ENCODE peak calls at places on chromosomes 2 and 18, in six cellular contexts. One of them, this sample, is unnamed.

GRCh38 chr2:108621087-108621559 is 86.9 kb downstream of the LIMS1 start:
- DNase-seq in ovary: no peak
- DNase-seq in stomach: peak
- DNase-seq in upper lobe of left lung: no peak
- DNase-seq in transverse colon: peak
- DNase-seq in A549: no peak
- DNase-seq in this sample: no peak

GRCh38 chr2:110804915-110805314 is 72.5 kb downstream of the ACOXL start:
- DNase-seq in ovary: no peak
- DNase-seq in transverse colon: no peak
- DNase-seq in stomach: no peak
- DNase-seq in upper lobe of left lung: no peak
- DNase-seq in A549: no peak
- DNase-seq in this sample: no peak

GRCh38 chr2:141341444-141341843 is 789.4 kb downstream of the LRP1B start:
- DNase-seq in transverse colon: no peak
- DNase-seq in upper lobe of left lung: no peak
- DNase-seq in ovary: no peak
- DNase-seq in stomach: no peak
- DNase-seq in A549: no peak
- DNase-seq in this sample: no peak

GRCh38 chr18:11002277-11002676 is 147.1 kb downstream of the PIEZO2 start:
- DNase-seq in A549: no peak
- DNase-seq in stomach: no peak
- DNase-seq in ovary: no peak
- DNase-seq in upper lobe of left lung: no peak
- DNase-seq in transverse colon: no peak
- DNase-seq in this sample: no peak

GRCh38 chr2:145460151-145460550 is 940.2 kb upstream of the ZEB2 start:
- DNase-seq in stomach: no peak
- DNase-seq in upper lobe of left lung: no peak
- DNase-seq in transverse colon: no peak
- DNase-seq in A549: no peak
- DNase-seq in ovary: no peak
- DNase-seq in this sample: no peak

GRCh38 chr2:241701155-241701404 is 759 bp upstream of the ING5 start:
- DNase-seq in ovary: no peak
- DNase-seq in A549: no peak
- DNase-seq in transverse colon: no peak
- DNase-seq in stomach: no peak
- DNase-seq in upper lobe of left lung: no peak
- DNase-seq in this sample: no peak

GRCh38 chr2:183123117-183123958 is 905 bp upstream of the NUP35 start:
- DNase-seq in transverse colon: no peak
- DNase-seq in stomach: no peak
- DNase-seq in upper lobe of left lung: no peak
- DNase-seq in A549: no peak
- DNase-seq in ovary: peak
- DNase-seq in this sample: no peak

GRCh38 chr18:9552616-9553015 is 61.7 kb downstream of the PPP4R1 start:
- DNase-seq in ovary: no peak
- DNase-seq in upper lobe of left lung: no peak
- DNase-seq in A549: no peak
- DNase-seq in stomach: no peak
- DNase-seq in transverse colon: no peak
- DNase-seq in this sample: no peak

GRCh38 chr2:150663143-150663542 is 175.7 kb upstream of the RND3 start:
- DNase-seq in A549: no peak
- DNase-seq in ovary: no peak
- DNase-seq in transverse colon: no peak
- DNase-seq in stomach: no peak
- DNase-seq in upper lobe of left lung: no peak
- DNase-seq in this sample: no peak

GRCh38 chr18:58762781-58763171 is 91.5 kb downstream of the MALT1 start:
- DNase-seq in transverse colon: no peak
- DNase-seq in upper lobe of left lung: no peak
- DNase-seq in A549: no peak
- DNase-seq in stomach: no peak
- DNase-seq in ovary: no peak
- DNase-seq in this sample: no peak

GRCh38 chr18:49648811-49649210 is 87.0 kb downstream of the LIPG start:
- DNase-seq in stomach: no peak
- DNase-seq in ovary: no peak
- DNase-seq in upper lobe of left lung: no peak
- DNase-seq in transverse colon: no peak
- DNase-seq in A549: peak
- DNase-seq in this sample: no peak

GRCh38 chr18:48409591-48410094 is 460 bp upstream of the ZBTB7C start:
- DNase-seq in A549: no peak
- DNase-seq in stomach: no peak
- DNase-seq in upper lobe of left lung: peak
- DNase-seq in transverse colon: no peak
- DNase-seq in ovary: peak
- DNase-seq in this sample: no peak

GRCh38 chr2:190031971-190032623 is 30.4 kb downstream of the MSTN start:
- DNase-seq in A549: no peak
- DNase-seq in stomach: no peak
- DNase-seq in ovary: no peak
- DNase-seq in transverse colon: no peak
- DNase-seq in upper lobe of left lung: no peak
- DNase-seq in this sample: no peak

GRCh38 chr2:232415736-232416520 is 9.3 kb downstream of the ALPG start:
- DNase-seq in ovary: no peak
- DNase-seq in upper lobe of left lung: peak
- DNase-seq in transverse colon: no peak
- DNase-seq in A549: no peak
- DNase-seq in stomach: no peak
- DNase-seq in this sample: no peak

GRCh38 chr2:45849491-45850283 is 198.2 kb downstream of the PRKCE start:
- DNase-seq in stomach: no peak
- DNase-seq in upper lobe of left lung: no peak
- DNase-seq in A549: no peak
- DNase-seq in transverse colon: no peak
- DNase-seq in ovary: no peak
- DNase-seq in this sample: no peak

DNA sequence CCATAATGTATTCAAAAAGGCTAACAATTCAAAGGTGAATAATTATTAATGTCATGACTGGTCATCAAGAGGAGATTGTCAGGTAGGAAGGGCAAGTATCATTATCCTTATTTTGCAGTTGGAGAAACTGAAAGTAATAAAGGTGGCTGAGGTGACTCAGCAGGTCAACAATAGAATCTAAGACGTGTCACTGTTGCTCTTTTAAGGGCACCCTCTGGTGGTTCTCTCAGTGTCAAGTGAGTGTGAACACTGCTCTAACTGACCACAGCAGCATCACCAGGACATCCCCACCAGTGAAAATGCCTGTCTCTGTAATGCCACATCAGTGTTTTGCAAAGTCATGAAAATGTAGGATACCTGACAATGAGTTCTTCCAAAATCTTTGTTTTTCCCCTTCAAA is 69.7 kb downstream of the DCC start:
- DNase-seq in transverse colon: peak
- DNase-seq in ovary: no peak
- DNase-seq in A549: peak
- DNase-seq in upper lobe of left lung: no peak
- DNase-seq in stomach: no peak
- DNase-seq in this sample: no peak
- TF ChIP-seq CTCF in transverse colon: no peak
- TF ChIP-seq CTCF in ovary: no peak
- TF ChIP-seq CTCF in A549: no peak
- TF ChIP-seq CTCF in upper lobe of left lung: no peak
- TF ChIP-seq CTCF in stomach: no peak
- TF ChIP-seq CTCF in this sample: no peak

GRCh38 chr18:67400502-67401117 is 115.9 kb downstream of the DSEL start:
- DNase-seq in transverse colon: no peak
- DNase-seq in stomach: no peak
- DNase-seq in A549: no peak
- DNase-seq in ovary: no peak
- DNase-seq in upper lobe of left lung: no peak
- DNase-seq in this sample: no peak
- TF ChIP-seq EP300 in transverse colon: no peak
- TF ChIP-seq EP300 in stomach: no peak
- TF ChIP-seq EP300 in A549: no peak
- TF ChIP-seq EP300 in ovary: no peak
- TF ChIP-seq EP300 in upper lobe of left lung: no peak
- TF ChIP-seq EP300 in this sample: no peak

GRCh38 chr2:192128655-192129054 is 66.1 kb downstream of the TMEFF2 start:
- DNase-seq in ovary: peak
- DNase-seq in transverse colon: no peak
- DNase-seq in A549: no peak
- DNase-seq in stomach: no peak
- DNase-seq in upper lobe of left lung: no peak
- DNase-seq in this sample: no peak
- H3K4me3 ChIP-seq in ovary: no peak
- H3K4me3 ChIP-seq in transverse colon: no peak
- H3K4me3 ChIP-seq in A549: no peak
- H3K4me3 ChIP-seq in stomach: no peak
- H3K4me3 ChIP-seq in upper lobe of left lung: no peak
- H3K4me3 ChIP-seq in this sample: no peak

GRCh38 chr2:158546412-158547144 is 89.8 kb downstream of the PKP4 start:
- DNase-seq in A549: no peak
- DNase-seq in transverse colon: no peak
- DNase-seq in stomach: no peak
- DNase-seq in upper lobe of left lung: no peak
- DNase-seq in ovary: no peak
- DNase-seq in this sample: no peak
- TF ChIP-seq CTCF in A549: no peak
- TF ChIP-seq CTCF in transverse colon: no peak
- TF ChIP-seq CTCF in stomach: no peak
- TF ChIP-seq CTCF in upper lobe of left lung: no peak
- TF ChIP-seq CTCF in ovary: no peak
- TF ChIP-seq CTCF in this sample: no peak

GRCh38 chr2:224922142-224922727 is 120.0 kb downstream of the DOCK10 start:
- DNase-seq in stomach: no peak
- DNase-seq in upper lobe of left lung: no peak
- DNase-seq in A549: no peak
- DNase-seq in transverse colon: no peak
- DNase-seq in ovary: no peak
- DNase-seq in this sample: no peak

GRCh38 chr2:224915126-224915525 is 127.1 kb downstream of the DOCK10 start:
- DNase-seq in ovary: no peak
- DNase-seq in upper lobe of left lung: no peak
- DNase-seq in A549: no peak
- DNase-seq in stomach: no peak
- DNase-seq in transverse colon: no peak
- DNase-seq in this sample: no peak

GRCh38 chr2:224919472-224920110 is 122.7 kb downstream of the DOCK10 start:
- DNase-seq in A549: no peak
- DNase-seq in upper lobe of left lung: no peak
- DNase-seq in stomach: no peak
- DNase-seq in transverse colon: no peak
- DNase-seq in ovary: no peak
- DNase-seq in this sample: no peak

GRCh38 chr2:224918626-224919471 is 123.4 kb downstream of the DOCK10 start:
- DNase-seq in ovary: no peak
- DNase-seq in stomach: no peak
- DNase-seq in A549: no peak
- DNase-seq in upper lobe of left lung: no peak
- DNase-seq in transverse colon: no peak
- DNase-seq in this sample: no peak
- TF ChIP-seq EP300 in ovary: no peak
- TF ChIP-seq EP300 in stomach: no peak
- TF ChIP-seq EP300 in A549: no peak
- TF ChIP-seq EP300 in upper lobe of left lung: no peak
- TF ChIP-seq EP300 in transverse colon: no peak
- TF ChIP-seq EP300 in this sample: no peak

GRCh38 chr18:34493099-34493544 is 217.0 kb upstream of the DTNA start:
- DNase-seq in A549: no peak
- DNase-seq in upper lobe of left lung: peak
- DNase-seq in ovary: peak
- DNase-seq in stomach: peak
- DNase-seq in transverse colon: peak
- DNase-seq in this sample: peak

GRCh38 chr18:34495434-34495833 is 214.7 kb upstream of the DTNA start:
- DNase-seq in stomach: no peak
- DNase-seq in ovary: no peak
- DNase-seq in upper lobe of left lung: no peak
- DNase-seq in transverse colon: no peak
- DNase-seq in A549: no peak
- DNase-seq in this sample: no peak

GRCh38 chr18:34493566-34494358 is 216.3 kb upstream of the DTNA start:
- DNase-seq in A549: no peak
- DNase-seq in upper lobe of left lung: peak
- DNase-seq in ovary: no peak
- DNase-seq in transverse colon: no peak
- DNase-seq in stomach: no peak
- DNase-seq in this sample: no peak

GRCh38 chr18:34492652-34493051 is 217.4 kb upstream of the DTNA start:
- DNase-seq in transverse colon: no peak
- DNase-seq in ovary: no peak
- DNase-seq in A549: no peak
- DNase-seq in stomach: no peak
- DNase-seq in upper lobe of left lung: no peak
- DNase-seq in this sample: no peak

GRCh38 chr18:34494359-34494696 is 215.8 kb upstream of the DTNA start:
- DNase-seq in upper lobe of left lung: no peak
- DNase-seq in stomach: no peak
- DNase-seq in ovary: no peak
- DNase-seq in A549: no peak
- DNase-seq in transverse colon: no peak
- DNase-seq in this sample: no peak
- H3K4me3 ChIP-seq in upper lobe of left lung: peak
- H3K4me3 ChIP-seq in stomach: peak
- H3K4me3 ChIP-seq in ovary: peak
- H3K4me3 ChIP-seq in A549: no peak
- H3K4me3 ChIP-seq in transverse colon: peak
- H3K4me3 ChIP-seq in this sample: peak

DNA sequence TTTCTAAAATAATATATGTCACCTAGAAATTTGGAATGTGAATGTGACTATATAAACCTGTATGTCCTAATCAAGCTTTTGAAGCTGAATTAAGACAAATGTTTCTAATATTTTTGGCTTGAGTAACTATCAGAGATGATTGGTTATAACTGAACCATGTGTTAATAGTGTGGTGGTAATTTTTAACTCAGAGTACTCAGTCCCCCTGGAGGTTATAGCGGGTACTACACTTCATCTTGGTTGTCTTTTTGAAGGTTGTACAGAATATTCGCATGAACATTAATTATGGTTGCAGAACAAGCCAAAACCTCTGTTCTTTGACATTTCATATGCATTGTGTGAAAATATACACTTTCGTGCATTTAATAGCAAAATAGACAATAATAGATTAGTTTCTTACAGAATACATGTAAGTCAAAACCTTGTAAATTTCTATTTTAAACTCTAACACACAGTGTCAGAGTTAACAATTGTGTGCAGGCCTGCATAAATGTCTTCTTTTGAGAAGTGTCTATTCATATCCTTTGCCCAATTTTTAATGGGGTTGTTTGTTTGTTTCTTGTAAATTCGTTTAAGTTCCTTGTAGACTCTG is 86.0 kb downstream of the OSBPL6 start:
- DNase-seq in upper lobe of left lung: no peak
- DNase-seq in ovary: no peak
- DNase-seq in transverse colon: no peak
- DNase-seq in stomach: no peak
- DNase-seq in A549: peak
- DNase-seq in this sample: no peak
- TF ChIP-seq CTCF in upper lobe of left lung: peak
- TF ChIP-seq CTCF in ovary: peak
- TF ChIP-seq CTCF in transverse colon: peak
- TF ChIP-seq CTCF in stomach: peak
- TF ChIP-seq CTCF in A549: peak
- TF ChIP-seq CTCF in this sample: peak

GRCh38 chr2:226526731-226527130 is 272.9 kb downstream of the IRS1 start:
- DNase-seq in transverse colon: no peak
- DNase-seq in A549: no peak
- DNase-seq in stomach: no peak
- DNase-seq in ovary: no peak
- DNase-seq in upper lobe of left lung: no peak
- DNase-seq in this sample: no peak
- TF ChIP-seq EP300 in transverse colon: no peak
- TF ChIP-seq EP300 in A549: no peak
- TF ChIP-seq EP300 in stomach: no peak
- TF ChIP-seq EP300 in ovary: no peak
- TF ChIP-seq EP300 in upper lobe of left lung: no peak
- TF ChIP-seq EP300 in this sample: no peak